ENCODE peak calls at places on chromosomes 16 and 17, in eight cellular contexts. V, I, L, H, F, O, E and G are unnamed samples.
A peak's percentile ranks its signal among the peaks of the same experiment; 100 is the strongest.

GRCh38 chr16:10738231-10739077 is 5.2 kb upstream of the NUBP1 start:
- DNase-seq in O (no peak), F (peak; percentile 58), H (peak; percentile 57), E (peak; percentile 8), V (no peak), L (no peak), I (peak; percentile 86), G (peak; percentile 34)

GRCh38 chr16:22219389-22220075 is 13.5 kb downstream of the EEF2K start:
- DNase-seq in V (no peak), I (no peak), O (no peak), F (no peak), L (no peak), E (no peak), H (no peak), G (no peak)

GRCh38 chr16:20320592-20320991 is 6.7 kb downstream of the GP2 start:
- DNase-seq in O (no peak), H (no peak), I (no peak), V (no peak), L (no peak), F (no peak), E (no peak), G (no peak)

GRCh38 chr16:48918520-48919258 is 308.7 kb upstream of the N4BP1 start:
- DNase-seq in I (peak; percentile 35), L (no peak), F (no peak), H (no peak), O (no peak), E (no peak), V (no peak), G (no peak)

GRCh38 chr17:2337811-2338657 is 733 bp downstream of the SGSM2 start:
- DNase-seq in V (peak; percentile 25), I (peak; percentile 44), O (peak; percentile 63), E (peak; percentile 69), F (peak; percentile 74), L (peak; percentile 73), H (peak; percentile 36), G (no peak)

GRCh38 chr17:77602062-77602746 is 356.3 kb upstream of the TNRC6C start:
- DNase-seq in I (peak; percentile 59), H (no peak), F (no peak), V (no peak), E (no peak), L (no peak), O (no peak), G (peak; percentile 4)

GRCh38 chr16:71311553-71312158 is 22.5 kb upstream of the CMTR2 start:
- DNase-seq in O (no peak), F (peak; percentile 52), L (peak; percentile 61), I (peak; percentile 14), V (peak; percentile 17), H (no peak), E (peak; percentile 17), G (no peak)

GRCh38 chr16:4936181-4936990 is 562 bp downstream of the PPL start:
- DNase-seq in O (peak; percentile 51), L (peak; percentile 48), F (no peak), I (no peak), H (no peak), E (peak; percentile 45), V (no peak), G (no peak)

GRCh38 chr16:55494994-55495421 is 13.9 kb upstream of the LPCAT2 start:
- DNase-seq in V (no peak), E (no peak), F (no peak), H (no peak), O (no peak), L (no peak), I (peak; percentile 79), G (no peak)

GRCh38 chr17:79045001-79045729 is 21.2 kb downstream of the C1QTNF1 start:
- DNase-seq in L (no peak), E (no peak), H (no peak), I (no peak), F (no peak), O (no peak), V (no peak), G (no peak)

GRCh38 chr16:21223787-21224186 is 9.7 kb upstream of the ANKS4B start:
- DNase-seq in F (no peak), V (no peak), O (no peak), E (no peak), H (no peak), L (no peak), I (no peak), G (no peak)

GRCh38 chr16:3013491-3013951 is 798 bp downstream of the CLDN9 start:
- DNase-seq in O (no peak), E (no peak), L (no peak), I (peak; percentile 55), V (no peak), F (no peak), H (no peak), G (no peak)

GRCh38 chr17:35432176-35433074 is at the start of gene SLFN12:
- DNase-seq in H (peak; percentile 29), V (peak; percentile 48), L (no peak), E (no peak), F (peak; percentile 72), I (peak; percentile 96), O (peak; percentile 67), G (peak; percentile 20)

GRCh38 chr16:241866-242265 is 7.2 kb downstream of the FAM234A start:
- DNase-seq in F (no peak), O (no peak), E (no peak), H (no peak), I (peak; percentile 38), V (no peak), L (no peak), G (no peak)

GRCh38 chr16:4064950-4065352 is 51.3 kb downstream of the ADCY9 start:
- DNase-seq in L (no peak), I (no peak), F (peak; percentile 57), H (no peak), E (peak; percentile 21), V (peak; percentile 41), O (no peak), G (no peak)

GRCh38 chr17:8345951-8346665 is 6.5 kb downstream of the ODF4 start:
- DNase-seq in V (no peak), O (no peak), I (no peak), F (no peak), H (no peak), E (no peak), L (no peak), G (no peak)

GRCh38 chr16:57507414-57508083 is 21.3 kb upstream of the DOK4 start:
- DNase-seq in V (no peak), F (no peak), H (no peak), O (no peak), E (no peak), I (no peak), L (no peak), G (no peak)